ENCODE peak calls at places on chromosomes 4 and X, in ten cellular contexts. One of them, this sample, is unnamed.

GRCh38 chr4:169133932-169134331 is 123.9 kb upstream of the CBR4 start:
- DNase-seq in HCT116: no peak
- DNase-seq in stomach: peak; percentile 84
- DNase-seq in Panc1: no peak
- DNase-seq in HepG2: peak; percentile 35
- DNase-seq in K562: no peak
- DNase-seq in spleen: no peak
- DNase-seq in endothelial cell of umbilical vein: no peak
- DNase-seq in SK-N-SH: no peak
- DNase-seq in upper lobe of left lung: peak; percentile 83
- DNase-seq in this sample: no peak

GRCh38 chrX:102546818-102547493 is 30.4 kb upstream of the TMSB15A start:
- DNase-seq in HCT116: no peak
- DNase-seq in stomach: no peak
- DNase-seq in Panc1: no peak
- DNase-seq in HepG2: no peak
- DNase-seq in K562: no peak
- DNase-seq in spleen: no peak
- DNase-seq in endothelial cell of umbilical vein: no peak
- DNase-seq in SK-N-SH: peak; percentile 54
- DNase-seq in upper lobe of left lung: no peak
- DNase-seq in this sample: no peak

GRCh38 chr4:138405439-138405838 is 163.3 kb upstream of the SLC7A11 start:
- DNase-seq in HCT116: no peak
- DNase-seq in stomach: no peak
- DNase-seq in Panc1: no peak
- DNase-seq in HepG2: no peak
- DNase-seq in K562: no peak
- DNase-seq in spleen: no peak
- DNase-seq in endothelial cell of umbilical vein: peak; percentile 9
- DNase-seq in SK-N-SH: no peak
- DNase-seq in upper lobe of left lung: peak; percentile 25
- DNase-seq in this sample: no peak

GRCh38 chr4:169791064-169791463 is 33.3 kb upstream of the HPF1 start:
- DNase-seq in HCT116: no peak
- DNase-seq in stomach: no peak
- DNase-seq in Panc1: no peak
- DNase-seq in HepG2: no peak
- DNase-seq in K562: no peak
- DNase-seq in spleen: no peak
- DNase-seq in endothelial cell of umbilical vein: no peak
- DNase-seq in SK-N-SH: no peak
- DNase-seq in upper lobe of left lung: no peak
- DNase-seq in this sample: no peak

GRCh38 chr4:152117501-152117900 is 356.7 kb upstream of the GATB start:
- DNase-seq in HCT116: no peak
- DNase-seq in stomach: no peak
- DNase-seq in Panc1: no peak
- DNase-seq in HepG2: no peak
- DNase-seq in K562: no peak
- DNase-seq in spleen: no peak
- DNase-seq in endothelial cell of umbilical vein: no peak
- DNase-seq in SK-N-SH: no peak
- DNase-seq in upper lobe of left lung: no peak
- DNase-seq in this sample: no peak

GRCh38 chr4:90226734-90227133 is 99.5 kb downstream of the CCSER1 start:
- DNase-seq in HCT116: no peak
- DNase-seq in stomach: no peak
- DNase-seq in Panc1: no peak
- DNase-seq in HepG2: no peak
- DNase-seq in K562: no peak
- DNase-seq in spleen: no peak
- DNase-seq in endothelial cell of umbilical vein: no peak
- DNase-seq in SK-N-SH: no peak
- DNase-seq in upper lobe of left lung: no peak
- DNase-seq in this sample: no peak

GRCh38 chr4:128776794-128777216 is 32.7 kb upstream of the JADE1 start:
- DNase-seq in HCT116: no peak
- DNase-seq in stomach: peak; percentile 74
- DNase-seq in Panc1: no peak
- DNase-seq in HepG2: no peak
- DNase-seq in K562: no peak
- DNase-seq in spleen: no peak
- DNase-seq in endothelial cell of umbilical vein: peak; percentile 70
- DNase-seq in SK-N-SH: no peak
- DNase-seq in upper lobe of left lung: peak; percentile 88
- DNase-seq in this sample: no peak

GRCh38 chr4:25638221-25638601 is 17.4 kb upstream of the SLC34A2 start:
- DNase-seq in HCT116: no peak
- DNase-seq in stomach: no peak
- DNase-seq in Panc1: no peak
- DNase-seq in HepG2: no peak
- DNase-seq in K562: no peak
- DNase-seq in spleen: peak; percentile 16
- DNase-seq in endothelial cell of umbilical vein: no peak
- DNase-seq in SK-N-SH: no peak
- DNase-seq in upper lobe of left lung: no peak
- DNase-seq in this sample: no peak

GRCh38 chr4:6200922-6201362 is 593 bp upstream of the JAKMIP1 start:
- DNase-seq in HCT116: no peak
- DNase-seq in stomach: no peak
- DNase-seq in Panc1: no peak
- DNase-seq in HepG2: peak; percentile 34
- DNase-seq in K562: no peak
- DNase-seq in spleen: no peak
- DNase-seq in endothelial cell of umbilical vein: no peak
- DNase-seq in SK-N-SH: no peak
- DNase-seq in upper lobe of left lung: no peak
- DNase-seq in this sample: no peak

GRCh38 chrX:19122641-19123009 is 357 bp upstream of the ADGRG2 start:
- DNase-seq in HCT116: no peak
- DNase-seq in stomach: no peak
- DNase-seq in Panc1: no peak
- DNase-seq in HepG2: no peak
- DNase-seq in K562: no peak
- DNase-seq in spleen: no peak
- DNase-seq in endothelial cell of umbilical vein: no peak
- DNase-seq in SK-N-SH: no peak
- DNase-seq in upper lobe of left lung: no peak
- DNase-seq in this sample: peak; percentile 15

GRCh38 chrX:19121466-19121865 is 802 bp downstream of the ADGRG2 start:
- DNase-seq in HCT116: no peak
- DNase-seq in stomach: no peak
- DNase-seq in Panc1: no peak
- DNase-seq in HepG2: no peak
- DNase-seq in K562: no peak
- DNase-seq in spleen: no peak
- DNase-seq in endothelial cell of umbilical vein: no peak
- DNase-seq in SK-N-SH: no peak
- DNase-seq in upper lobe of left lung: no peak
- DNase-seq in this sample: no peak

GRCh38 chrX:19127649-19128168 is 5.4 kb upstream of the ADGRG2 start:
- DNase-seq in HCT116: no peak
- DNase-seq in stomach: no peak
- DNase-seq in Panc1: no peak
- DNase-seq in HepG2: no peak
- DNase-seq in K562: no peak
- DNase-seq in spleen: no peak
- DNase-seq in endothelial cell of umbilical vein: peak; percentile 3
- DNase-seq in SK-N-SH: no peak
- DNase-seq in upper lobe of left lung: no peak
- DNase-seq in this sample: no peak

DNA sequence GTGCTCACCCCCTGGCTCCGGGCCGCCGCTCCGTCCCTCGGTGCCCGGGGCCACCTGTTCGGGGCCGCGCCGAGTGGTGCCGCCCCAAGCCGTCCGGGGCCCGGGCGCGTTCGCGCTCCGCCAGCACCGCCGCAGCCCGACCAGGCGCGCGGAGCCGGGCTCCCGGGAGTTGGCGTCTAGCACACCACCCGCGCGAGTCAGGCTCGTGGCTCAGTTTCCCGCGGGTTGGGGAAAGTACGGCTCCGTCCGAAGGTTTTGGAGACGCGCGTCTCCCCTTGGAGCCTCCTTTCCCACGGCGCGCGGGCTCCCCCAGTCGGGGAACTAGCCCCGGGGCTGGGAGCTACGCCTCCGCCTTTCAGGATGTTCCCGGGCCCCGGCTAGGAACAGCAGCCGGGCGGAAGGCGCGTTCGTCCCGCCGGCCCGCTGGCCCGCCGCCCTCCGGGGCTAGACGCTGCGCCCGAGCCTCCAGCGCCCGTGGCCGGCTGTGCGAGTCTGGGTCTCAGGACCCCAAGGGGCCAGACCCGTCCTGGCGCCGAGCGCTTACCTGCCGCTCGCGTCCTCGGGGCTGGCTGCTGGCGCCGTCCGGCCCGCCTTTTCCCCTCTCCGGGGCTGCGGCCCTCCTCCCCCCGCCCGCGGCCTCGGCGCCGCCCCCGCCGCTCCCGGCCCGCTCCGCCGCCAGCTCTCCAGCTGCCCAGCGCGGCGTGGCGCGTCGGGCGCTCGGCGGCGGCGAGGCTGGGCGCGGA is at the start of gene ADGRG2:
- DNase-seq in HCT116: no peak
- DNase-seq in stomach: peak; percentile 56
- DNase-seq in Panc1: no peak
- DNase-seq in HepG2: no peak
- DNase-seq in K562: no peak
- DNase-seq in spleen: no peak
- DNase-seq in endothelial cell of umbilical vein: peak; percentile 1
- DNase-seq in SK-N-SH: peak; percentile 71
- DNase-seq in upper lobe of left lung: peak; percentile 24
- DNase-seq in this sample: peak; percentile 48
- H3K4me3 ChIP-seq in HCT116: no peak within 1 kb of the TSS
- H3K4me3 ChIP-seq in stomach: peak within 1 kb of the TSS; percentile 50
- H3K4me3 ChIP-seq in Panc1: peak within 1 kb of the TSS; percentile 30
- H3K4me3 ChIP-seq in HepG2: no peak within 1 kb of the TSS
- H3K4me3 ChIP-seq in K562: no peak within 1 kb of the TSS
- H3K4me3 ChIP-seq in spleen: peak within 1 kb of the TSS; percentile 33
- H3K4me3 ChIP-seq in endothelial cell of umbilical vein: no peak within 1 kb of the TSS
- H3K4me3 ChIP-seq in SK-N-SH: no peak within 1 kb of the TSS
- H3K4me3 ChIP-seq in upper lobe of left lung: peak within 1 kb of the TSS; percentile 52
- H3K4me3 ChIP-seq in this sample: peak within 1 kb of the TSS; percentile 62

DNA sequence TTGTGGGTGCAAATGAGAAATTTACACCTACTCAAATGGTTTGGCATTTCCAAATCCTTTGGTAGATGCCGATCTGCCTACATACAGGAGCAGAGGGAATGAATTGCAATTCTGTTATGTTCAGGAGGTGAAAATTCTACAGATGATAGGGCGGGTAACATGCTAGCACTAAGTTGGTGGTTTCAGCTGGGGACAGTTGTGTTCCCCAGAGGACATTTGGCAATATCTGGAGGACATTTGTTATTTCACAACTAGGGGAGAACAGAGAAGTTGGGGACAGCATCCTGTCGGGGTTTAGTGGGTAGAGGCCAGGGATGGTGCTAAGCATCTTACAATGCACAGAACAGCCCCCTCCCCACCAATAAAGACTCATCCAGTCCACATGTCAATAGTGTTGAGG is 96.4 kb upstream of the PUDP start:
- DNase-seq in HCT116: no peak
- DNase-seq in stomach: no peak
- DNase-seq in Panc1: no peak
- DNase-seq in HepG2: no peak
- DNase-seq in K562: no peak
- DNase-seq in spleen: no peak
- DNase-seq in endothelial cell of umbilical vein: no peak
- DNase-seq in SK-N-SH: no peak
- DNase-seq in upper lobe of left lung: no peak
- DNase-seq in this sample: no peak
- TF ChIP-seq POLR2AphosphoS5 in HCT116: no peak
- TF ChIP-seq POLR2AphosphoS5 in stomach: no peak
- TF ChIP-seq POLR2AphosphoS5 in Panc1: no peak
- TF ChIP-seq POLR2AphosphoS5 in HepG2: no peak
- TF ChIP-seq POLR2AphosphoS5 in K562: no peak
- TF ChIP-seq POLR2AphosphoS5 in spleen: no peak
- TF ChIP-seq POLR2AphosphoS5 in endothelial cell of umbilical vein: no peak
- TF ChIP-seq POLR2AphosphoS5 in SK-N-SH: no peak
- TF ChIP-seq POLR2AphosphoS5 in upper lobe of left lung: no peak
- TF ChIP-seq POLR2AphosphoS5 in this sample: no peak

GRCh38 chr4:109171098-109171497 is 131.4 kb downstream of the COL25A1 start:
- DNase-seq in HCT116: no peak
- DNase-seq in stomach: no peak
- DNase-seq in Panc1: no peak
- DNase-seq in HepG2: no peak
- DNase-seq in K562: no peak
- DNase-seq in spleen: no peak
- DNase-seq in endothelial cell of umbilical vein: no peak
- DNase-seq in SK-N-SH: no peak
- DNase-seq in upper lobe of left lung: no peak
- DNase-seq in this sample: no peak
- H3K4me3 ChIP-seq in HCT116: no peak overlapping the region
- H3K4me3 ChIP-seq in stomach: no peak overlapping the region
- H3K4me3 ChIP-seq in Panc1: no peak overlapping the region
- H3K4me3 ChIP-seq in HepG2: no peak overlapping the region
- H3K4me3 ChIP-seq in K562: no peak overlapping the region
- H3K4me3 ChIP-seq in spleen: no peak overlapping the region
- H3K4me3 ChIP-seq in endothelial cell of umbilical vein: no peak overlapping the region
- H3K4me3 ChIP-seq in SK-N-SH: no peak overlapping the region
- H3K4me3 ChIP-seq in upper lobe of left lung: no peak overlapping the region
- H3K4me3 ChIP-seq in this sample: no peak overlapping the region

GRCh38 chr4:1871471-1872021 is 353 bp downstream of the NSD2 start:
- DNase-seq in HCT116: no peak
- DNase-seq in stomach: no peak
- DNase-seq in Panc1: no peak
- DNase-seq in HepG2: no peak
- DNase-seq in K562: peak; percentile 50
- DNase-seq in spleen: peak; percentile 93
- DNase-seq in endothelial cell of umbilical vein: peak; percentile 35
- DNase-seq in SK-N-SH: peak; percentile 85
- DNase-seq in upper lobe of left lung: no peak
- DNase-seq in this sample: peak; percentile 56

GRCh38 chr4:1868912-1869311 is 2.3 kb upstream of the NSD2 start:
- DNase-seq in HCT116: no peak
- DNase-seq in stomach: no peak
- DNase-seq in Panc1: no peak
- DNase-seq in HepG2: no peak
- DNase-seq in K562: no peak
- DNase-seq in spleen: no peak
- DNase-seq in endothelial cell of umbilical vein: no peak
- DNase-seq in SK-N-SH: no peak
- DNase-seq in upper lobe of left lung: no peak
- DNase-seq in this sample: no peak

GRCh38 chr4:1870328-1870577 is 940 bp upstream of the NSD2 start:
- DNase-seq in HCT116: peak; percentile 73
- DNase-seq in stomach: peak; percentile 92
- DNase-seq in Panc1: no peak
- DNase-seq in HepG2: peak; percentile 80
- DNase-seq in K562: peak; percentile 79
- DNase-seq in spleen: peak; percentile 98
- DNase-seq in endothelial cell of umbilical vein: no peak
- DNase-seq in SK-N-SH: peak; percentile 86
- DNase-seq in upper lobe of left lung: peak; percentile 93
- DNase-seq in this sample: peak; percentile 96

GRCh38 chr4:1869530-1870327 is 1.5 kb upstream of the NSD2 start:
- DNase-seq in HCT116: no peak
- DNase-seq in stomach: no peak
- DNase-seq in Panc1: no peak
- DNase-seq in HepG2: no peak
- DNase-seq in K562: peak; percentile 43
- DNase-seq in spleen: no peak
- DNase-seq in endothelial cell of umbilical vein: no peak
- DNase-seq in SK-N-SH: no peak
- DNase-seq in upper lobe of left lung: peak; percentile 47
- DNase-seq in this sample: no peak

GRCh38 chr4:1870578-1871443 is at the start of gene NSD2:
- DNase-seq in HCT116: peak; percentile 68
- DNase-seq in stomach: peak; percentile 93
- DNase-seq in Panc1: no peak
- DNase-seq in HepG2: peak; percentile 67
- DNase-seq in K562: peak; percentile 98
- DNase-seq in spleen: peak; percentile 96
- DNase-seq in endothelial cell of umbilical vein: peak; percentile 81
- DNase-seq in SK-N-SH: peak; percentile 98
- DNase-seq in upper lobe of left lung: peak; percentile 90
- DNase-seq in this sample: peak; percentile 90
- TF ChIP-seq POLR2AphosphoS5 in HCT116: peak; percentile 86
- TF ChIP-seq POLR2AphosphoS5 in stomach: peak; percentile 11
- TF ChIP-seq POLR2AphosphoS5 in Panc1: peak; percentile 68
- TF ChIP-seq POLR2AphosphoS5 in HepG2: peak; percentile 57
- TF ChIP-seq POLR2AphosphoS5 in K562: peak; percentile 61
- TF ChIP-seq POLR2AphosphoS5 in spleen: peak; percentile 94
- TF ChIP-seq POLR2AphosphoS5 in endothelial cell of umbilical vein: peak; percentile 82
- TF ChIP-seq POLR2AphosphoS5 in SK-N-SH: peak; percentile 48
- TF ChIP-seq POLR2AphosphoS5 in upper lobe of left lung: peak; percentile 71
- TF ChIP-seq POLR2AphosphoS5 in this sample: peak; percentile 65